ENCODE peak calls at places on chromosomes 5 and 9, in four cellular contexts. One of them, this sample, is unnamed.

GRCh38 chr5:139635606-139636206 is 12.4 kb upstream of the CXXC5 start:
- DNase-seq in CD8-positive, alpha-beta T cell: no peak
- DNase-seq in NB4: peak; percentile 78
- DNase-seq in hepatocyte: peak; percentile 78
- DNase-seq in this sample: no peak

GRCh38 chr9:121830441-121831140 is 179.2 kb downstream of the DAB2IP start:
- DNase-seq in hepatocyte: no peak
- DNase-seq in CD8-positive, alpha-beta T cell: no peak
- DNase-seq in NB4: no peak
- DNase-seq in this sample: no peak

GRCh38 chr5:87433945-87434344 is 21.2 kb upstream of the CCNH start:
- DNase-seq in NB4: no peak
- DNase-seq in CD8-positive, alpha-beta T cell: no peak
- DNase-seq in hepatocyte: no peak
- DNase-seq in this sample: no peak

GRCh38 chr5:14705556-14705955 is 41.0 kb downstream of the OTULIN start:
- DNase-seq in CD8-positive, alpha-beta T cell: no peak
- DNase-seq in NB4: peak; percentile 25
- DNase-seq in hepatocyte: no peak
- DNase-seq in this sample: no peak

GRCh38 chr5:169656125-169656990 is 19.3 kb downstream of the DOCK2 start:
- DNase-seq in CD8-positive, alpha-beta T cell: no peak
- DNase-seq in hepatocyte: no peak
- DNase-seq in NB4: peak; percentile 48
- DNase-seq in this sample: no peak

GRCh38 chr9:95495988-95496387 is 20.8 kb downstream of the PTCH1 start:
- DNase-seq in NB4: no peak
- DNase-seq in CD8-positive, alpha-beta T cell: no peak
- DNase-seq in hepatocyte: no peak
- DNase-seq in this sample: no peak

GRCh38 chr9:131679261-131680020 is 60.4 kb downstream of the RAPGEF1 start:
- DNase-seq in hepatocyte: no peak
- DNase-seq in NB4: no peak
- DNase-seq in CD8-positive, alpha-beta T cell: no peak
- DNase-seq in this sample: no peak

GRCh38 chr5:1733369-1733768 is 66.3 kb downstream of the MRPL36 start:
- DNase-seq in NB4: no peak
- DNase-seq in CD8-positive, alpha-beta T cell: no peak
- DNase-seq in hepatocyte: no peak
- DNase-seq in this sample: no peak

GRCh38 chr5:21919417-21920022 is 933.6 kb downstream of the CDH12 start:
- DNase-seq in NB4: peak; percentile 57
- DNase-seq in hepatocyte: peak; percentile 63
- DNase-seq in CD8-positive, alpha-beta T cell: no peak
- DNase-seq in this sample: no peak

GRCh38 chr9:128125575-128126354 is 1.8 kb downstream of the PTGES2 start:
- DNase-seq in CD8-positive, alpha-beta T cell: no peak
- DNase-seq in NB4: peak; percentile 80
- DNase-seq in hepatocyte: no peak
- DNase-seq in this sample: no peak

GRCh38 chr9:82912639-82913038 is 150.3 kb downstream of the RASEF start:
- DNase-seq in CD8-positive, alpha-beta T cell: no peak
- DNase-seq in NB4: no peak
- DNase-seq in hepatocyte: no peak
- DNase-seq in this sample: no peak

GRCh38 chr5:71586052-71586940 is 844 bp upstream of the MCCC2 start:
- DNase-seq in hepatocyte: peak; percentile 7
- DNase-seq in CD8-positive, alpha-beta T cell: no peak
- DNase-seq in NB4: peak; percentile 55
- DNase-seq in this sample: no peak

GRCh38 chr9:20369391-20369790 is 252.9 kb downstream of the MLLT3 start:
- DNase-seq in NB4: no peak
- DNase-seq in CD8-positive, alpha-beta T cell: peak; percentile 19
- DNase-seq in hepatocyte: no peak
- DNase-seq in this sample: no peak
- TF ChIP-seq CTCF in NB4: no peak
- TF ChIP-seq CTCF in CD8-positive, alpha-beta T cell: no peak
- TF ChIP-seq CTCF in hepatocyte: no peak
- TF ChIP-seq CTCF in this sample: no peak

GRCh38 chr9:78613006-78613405 is 316.1 kb downstream of the PSAT1 start:
- DNase-seq in hepatocyte: no peak
- DNase-seq in NB4: no peak
- DNase-seq in CD8-positive, alpha-beta T cell: no peak
- DNase-seq in this sample: no peak

GRCh38 chr9:78609471-78609870 is 312.5 kb downstream of the PSAT1 start:
- DNase-seq in CD8-positive, alpha-beta T cell: no peak
- DNase-seq in hepatocyte: no peak
- DNase-seq in NB4: no peak
- DNase-seq in this sample: no peak

GRCh38 chr9:78614892-78615291 is 318.0 kb downstream of the PSAT1 start:
- DNase-seq in CD8-positive, alpha-beta T cell: no peak
- DNase-seq in hepatocyte: no peak
- DNase-seq in NB4: no peak
- DNase-seq in this sample: no peak

GRCh38 chr9:78607853-78608252 is 310.9 kb downstream of the PSAT1 start:
- DNase-seq in CD8-positive, alpha-beta T cell: no peak
- DNase-seq in hepatocyte: no peak
- DNase-seq in NB4: no peak
- DNase-seq in this sample: no peak

GRCh38 chr9:78612089-78612488 is 315.2 kb downstream of the PSAT1 start:
- DNase-seq in CD8-positive, alpha-beta T cell: no peak
- DNase-seq in hepatocyte: no peak
- DNase-seq in NB4: no peak
- DNase-seq in this sample: no peak
- TF ChIP-seq CTCF in CD8-positive, alpha-beta T cell: no peak
- TF ChIP-seq CTCF in hepatocyte: no peak
- TF ChIP-seq CTCF in NB4: no peak
- TF ChIP-seq CTCF in this sample: no peak

GRCh38 chr5:179262126-179262920 is 82.9 kb downstream of the ADAMTS2 start:
- DNase-seq in CD8-positive, alpha-beta T cell: no peak
- DNase-seq in hepatocyte: no peak
- DNase-seq in NB4: no peak
- DNase-seq in this sample: peak; percentile 18

GRCh38 chr5:179260324-179261070 is 84.8 kb downstream of the ADAMTS2 start:
- DNase-seq in NB4: no peak
- DNase-seq in CD8-positive, alpha-beta T cell: no peak
- DNase-seq in hepatocyte: peak; percentile 2
- DNase-seq in this sample: no peak

GRCh38 chr5:179259731-179260323 is 85.4 kb downstream of the ADAMTS2 start:
- DNase-seq in NB4: no peak
- DNase-seq in CD8-positive, alpha-beta T cell: no peak
- DNase-seq in hepatocyte: peak; percentile 3
- DNase-seq in this sample: no peak

GRCh38 chr5:179263391-179264052 is 81.7 kb downstream of the ADAMTS2 start:
- DNase-seq in CD8-positive, alpha-beta T cell: no peak
- DNase-seq in hepatocyte: no peak
- DNase-seq in NB4: no peak
- DNase-seq in this sample: peak; percentile 19

GRCh38 chr5:179261301-179262125 is 83.7 kb downstream of the ADAMTS2 start:
- DNase-seq in hepatocyte: peak; percentile 66
- DNase-seq in NB4: peak; percentile 56
- DNase-seq in CD8-positive, alpha-beta T cell: no peak
- DNase-seq in this sample: no peak
- TF ChIP-seq CTCF in hepatocyte: peak; percentile 46
- TF ChIP-seq CTCF in NB4: peak; percentile 19
- TF ChIP-seq CTCF in CD8-positive, alpha-beta T cell: no peak
- TF ChIP-seq CTCF in this sample: no peak

DNA sequence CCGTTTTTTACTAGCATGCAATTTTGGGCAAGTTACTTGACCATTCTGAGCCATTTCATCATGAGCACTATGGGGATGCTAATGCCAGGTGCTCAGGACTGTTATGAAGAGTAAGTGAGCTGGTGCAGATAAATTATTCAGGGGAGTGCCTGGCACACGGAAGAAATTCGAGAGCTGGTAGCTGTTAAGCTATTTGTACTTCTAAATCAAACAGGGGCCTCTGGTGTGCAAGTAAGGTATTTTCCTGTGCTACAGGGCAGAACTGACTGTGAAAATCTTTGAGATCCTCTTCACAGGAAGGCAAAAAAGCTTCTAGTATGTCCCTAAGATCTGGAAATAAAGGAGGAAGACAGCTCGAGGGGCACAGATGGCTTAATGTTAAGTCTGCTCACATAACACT is 106.3 kb upstream of the SPOCK1 start:
- DNase-seq in hepatocyte: no peak
- DNase-seq in NB4: no peak
- DNase-seq in CD8-positive, alpha-beta T cell: no peak
- DNase-seq in this sample: no peak
- TF ChIP-seq CTCF in hepatocyte: no peak
- TF ChIP-seq CTCF in NB4: no peak
- TF ChIP-seq CTCF in CD8-positive, alpha-beta T cell: no peak
- TF ChIP-seq CTCF in this sample: no peak

GRCh38 chr9:8978334-8978733 is 1178.8 kb upstream of the DMAC1 start:
- DNase-seq in CD8-positive, alpha-beta T cell: no peak
- DNase-seq in NB4: peak; percentile 14
- DNase-seq in hepatocyte: no peak
- DNase-seq in this sample: no peak
- TF ChIP-seq CTCF in CD8-positive, alpha-beta T cell: no peak
- TF ChIP-seq CTCF in NB4: no peak
- TF ChIP-seq CTCF in hepatocyte: no peak
- TF ChIP-seq CTCF in this sample: no peak

DNA sequence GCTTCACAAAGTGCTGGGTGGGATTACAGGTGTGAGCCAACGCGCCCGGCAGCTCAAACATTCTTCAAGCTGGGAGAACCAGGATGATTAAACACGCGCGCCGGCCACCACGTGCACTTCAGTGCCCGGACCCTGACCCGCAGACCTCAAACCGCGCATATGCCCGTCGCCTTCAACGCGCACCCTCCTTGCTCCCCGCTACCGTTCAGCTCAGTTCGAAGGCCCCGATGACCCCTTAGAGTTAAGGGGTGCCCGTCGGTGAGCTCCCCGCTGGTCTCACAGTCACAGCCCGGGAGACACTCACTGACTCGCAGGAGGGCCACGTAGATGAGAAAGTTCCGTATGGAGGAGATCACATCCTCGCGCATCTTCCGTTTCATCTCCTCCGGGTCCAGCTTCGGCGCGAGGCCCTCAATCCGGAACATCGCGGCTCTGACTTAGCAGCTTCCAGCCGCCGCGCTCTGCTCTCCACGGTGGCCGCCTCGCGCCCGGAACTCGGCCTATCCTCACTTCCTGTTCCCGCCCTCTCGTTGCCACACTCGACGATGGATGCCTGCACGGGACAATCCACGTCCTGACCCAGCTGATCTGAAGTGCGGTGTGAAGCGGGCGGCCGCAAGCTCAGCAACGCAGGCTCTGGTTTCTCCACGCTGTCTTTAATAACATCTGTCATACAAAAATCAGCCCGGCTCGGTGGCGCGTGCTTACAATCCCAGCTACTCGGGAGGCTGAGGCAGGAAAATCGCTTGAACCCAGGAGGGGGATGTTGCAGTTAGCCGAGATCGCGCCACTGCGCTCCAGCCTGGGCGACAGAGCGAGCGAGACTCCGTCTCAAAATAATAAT is at the start of gene TOMM5:
- DNase-seq in NB4: peak; percentile 91
- DNase-seq in hepatocyte: peak; percentile 92
- DNase-seq in CD8-positive, alpha-beta T cell: peak; percentile 92
- DNase-seq in this sample: peak; percentile 88
- TF ChIP-seq CTCF in NB4: no peak
- TF ChIP-seq CTCF in hepatocyte: no peak
- TF ChIP-seq CTCF in CD8-positive, alpha-beta T cell: no peak
- TF ChIP-seq CTCF in this sample: no peak

GRCh38 chr9:85863875-85864274 is 77.1 kb upstream of the NAA35 start:
- DNase-seq in CD8-positive, alpha-beta T cell: no peak
- DNase-seq in hepatocyte: no peak
- DNase-seq in NB4: no peak
- DNase-seq in this sample: no peak

GRCh38 chr9:85858351-85858750 is 82.6 kb upstream of the NAA35 start:
- DNase-seq in hepatocyte: no peak
- DNase-seq in CD8-positive, alpha-beta T cell: no peak
- DNase-seq in NB4: no peak
- DNase-seq in this sample: no peak

GRCh38 chr9:85859751-85860150 is 81.2 kb upstream of the NAA35 start:
- DNase-seq in CD8-positive, alpha-beta T cell: no peak
- DNase-seq in NB4: no peak
- DNase-seq in hepatocyte: no peak
- DNase-seq in this sample: no peak
- TF ChIP-seq CTCF in CD8-positive, alpha-beta T cell: no peak
- TF ChIP-seq CTCF in NB4: no peak
- TF ChIP-seq CTCF in hepatocyte: no peak
- TF ChIP-seq CTCF in this sample: no peak